ENCODE peak calls at places on chromosomes 16 and 17, in four cellular contexts. D is AG09309, O is HCT116, H is fibroblast of pulmonary artery. B is an unnamed sample.

GRCh38 chr17:17781591-17782424 is 55.0 kb downstream of the SREBF1 start:
- DNase-seq in H (peak; percentile 45), O (no peak), D (no peak), B (peak; percentile 65)

GRCh38 chr16:46853713-46854443 is 22.9 kb upstream of the C16orf87 start:
- DNase-seq in D (peak; percentile 32), O (peak; percentile 50), H (peak; percentile 83), B (peak; percentile 82)

GRCh38 chr16:3761375-3762079 is 44.2 kb upstream of the TRAP1 start:
- DNase-seq in D (no peak), H (no peak), O (no peak), B (no peak)

GRCh38 chr16:62036101-62036806 is at the start of gene CDH8:
- DNase-seq in O (no peak), H (no peak), D (no peak), B (no peak)

GRCh38 chr17:39455919-39456318 is 4.9 kb upstream of the MED1 start:
- DNase-seq in D (no peak), H (no peak), O (no peak), B (no peak)

GRCh38 chr16:79369796-79370195 is 230.7 kb downstream of the MAF start:
- DNase-seq in O (no peak), D (no peak), H (no peak), B (no peak)

GRCh38 chr17:12521416-12521815 is 144.3 kb upstream of the MYOCD start:
- DNase-seq in O (no peak), D (no peak), H (no peak), B (no peak)

GRCh38 chr16:65037558-65037957 is 84.3 kb downstream of the CDH11 start:
- DNase-seq in O (no peak), H (no peak), D (no peak), B (no peak)

GRCh38 chr17:76270770-76271668 is 5.9 kb downstream of the UBALD2 start:
- DNase-seq in D (no peak), H (no peak), O (no peak), B (no peak)

GRCh38 chr17:15083225-15083624 is 181.9 kb downstream of the PMP22 start:
- DNase-seq in H (no peak), O (no peak), D (no peak), B (no peak)

DNA sequence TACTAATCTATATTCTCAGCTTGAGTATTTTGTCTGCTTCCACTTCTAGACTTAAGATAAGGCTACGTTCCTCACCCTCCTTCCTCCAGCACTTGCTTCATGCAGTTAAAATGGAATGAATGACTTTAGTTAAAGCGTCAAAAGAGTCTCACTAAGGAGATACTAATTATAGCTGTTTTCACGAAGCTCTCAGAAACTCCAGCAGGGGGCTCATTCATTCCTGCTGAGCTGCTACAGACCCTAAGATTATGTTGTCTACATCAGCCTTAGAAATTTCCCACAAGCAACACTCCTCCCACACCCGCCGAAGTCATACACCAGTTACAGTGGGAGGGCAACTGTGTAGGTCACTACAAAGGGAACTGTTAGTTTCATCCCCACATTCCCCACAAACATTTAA is 57.0 kb upstream of the KIFC3 start:
- DNase-seq in O (peak; percentile 46), H (peak; percentile 62), D (no peak), B (peak; percentile 65)
- TF ChIP-seq CTCF in O (peak; percentile 21), H (peak; percentile 62), D (peak; percentile 50), B (peak; percentile 40)

GRCh38 chr17:36921131-36921851 is 16.0 kb upstream of the LHX1 start:
- DNase-seq in H (peak; percentile 66), D (no peak), O (peak; percentile 98), B (peak; percentile 48)
- H3K4me3 ChIP-seq in H (no peak overlapping the region), D (no peak overlapping the region), O (peak overlapping the region; percentile 29), B (no peak overlapping the region)

GRCh38 chr16:17348826-17349225 is 121.9 kb downstream of the XYLT1 start:
- DNase-seq in H (no peak), O (no peak), D (no peak), B (no peak)
- TF ChIP-seq CTCF in H (no peak), O (no peak), D (no peak), B (no peak)

GRCh38 chr17:81287741-81288430 is 7.2 kb downstream of the SLC38A10 start:
- DNase-seq in D (no peak), O (no peak), H (no peak), B (no peak)
- H3K4me3 ChIP-seq in D (no peak overlapping the region), O (no peak overlapping the region), H (no peak overlapping the region), B (no peak overlapping the region)

DNA sequence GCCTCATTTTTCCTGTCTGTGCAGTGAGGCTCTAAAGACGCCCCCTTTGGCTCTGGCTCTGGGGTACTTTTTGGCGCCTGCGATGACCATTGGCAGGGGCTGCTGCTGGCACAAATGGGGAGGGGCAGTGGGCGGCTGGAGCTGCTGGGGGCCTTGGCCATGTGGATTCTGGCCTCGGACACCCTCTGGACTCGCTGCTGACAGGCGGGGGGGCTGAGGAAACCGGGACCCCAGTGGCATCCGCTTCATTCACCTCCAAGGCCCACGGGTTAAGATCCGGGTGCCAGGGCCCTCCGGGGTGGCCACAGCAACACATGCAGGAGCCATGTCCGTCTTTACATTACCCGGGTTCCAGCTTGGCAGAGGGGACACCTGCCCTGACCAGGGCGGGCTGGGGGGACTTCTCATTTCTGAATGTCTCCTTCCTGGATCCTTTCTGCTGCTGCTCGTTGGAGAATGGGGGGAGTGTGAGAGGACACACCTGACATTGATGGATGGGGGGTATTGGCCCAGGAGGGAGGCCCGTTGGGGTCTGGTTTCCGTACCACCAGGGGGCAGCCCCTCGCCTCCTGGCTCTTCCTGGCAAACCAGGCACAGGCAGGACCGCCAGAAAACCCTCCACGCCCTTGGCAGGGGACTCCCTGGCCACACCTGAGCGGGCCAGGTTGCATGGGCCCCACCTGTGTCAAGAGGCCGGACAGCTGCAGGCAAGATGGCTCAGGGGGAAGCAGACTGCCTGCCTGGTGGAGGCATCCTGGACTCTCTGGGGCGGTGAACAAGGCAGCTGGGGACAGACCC is 21.8 kb downstream of the GSE1 start:
- DNase-seq in H (no peak), O (no peak), D (no peak), B (no peak)
- TF ChIP-seq CTCF in H (no peak), O (no peak), D (peak; percentile 12), B (no peak)

GRCh38 chr17:36721560-36722120 is 120.3 kb downstream of the MRM1 start:
- DNase-seq in D (no peak), H (no peak), O (no peak), B (peak; percentile 5)

GRCh38 chr17:36723459-36723858 is 122.1 kb downstream of the MRM1 start:
- DNase-seq in O (no peak), H (no peak), D (no peak), B (no peak)

GRCh38 chr17:36722121-36722902 is 120.9 kb downstream of the MRM1 start:
- DNase-seq in O (no peak), D (no peak), H (peak; percentile 17), B (no peak)

GRCh38 chr17:36720131-36720530 is 118.7 kb downstream of the MRM1 start:
- DNase-seq in O (no peak), H (no peak), D (no peak), B (no peak)

GRCh38 chr17:36722903-36723263 is 121.5 kb downstream of the MRM1 start:
- DNase-seq in H (no peak), O (no peak), D (no peak), B (no peak)
- H3K4me3 ChIP-seq in H (no peak overlapping the region), O (no peak overlapping the region), D (no peak overlapping the region), B (no peak overlapping the region)

DNA sequence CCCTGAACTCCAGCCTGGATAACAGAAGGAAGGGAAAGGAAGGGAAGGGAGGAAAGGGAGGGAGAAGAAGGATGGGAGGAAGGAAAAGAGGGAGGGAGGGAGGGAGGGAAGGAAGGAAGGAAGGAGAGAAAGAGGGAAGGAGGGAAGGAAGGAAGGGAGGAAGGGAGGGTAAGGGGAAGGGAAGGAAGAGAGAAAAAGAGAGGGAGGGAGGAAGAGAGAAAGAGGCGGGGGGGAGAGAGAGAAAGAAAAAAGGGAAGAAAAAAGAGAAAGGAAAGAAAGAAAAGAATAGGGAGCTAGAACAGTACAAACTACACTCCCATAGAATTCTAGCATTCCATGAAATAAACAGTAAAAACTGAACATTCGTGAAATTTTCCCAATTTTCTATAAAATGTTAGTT is 23.1 kb upstream of the TRIM37 start:
- DNase-seq in O (no peak), H (no peak), D (no peak), B (no peak)
- TF ChIP-seq CTCF in O (no peak), H (no peak), D (no peak), B (no peak)